ENCODE peak calls at places on chromosome 2, in six cellular contexts. One of them, this sample, is unnamed.

GRCh38 chr2:18900691-18901113 is 311.3 kb upstream of the NT5C1B start:
- DNase-seq in cortex of kidney: no peak
- DNase-seq in HuH-7.5: no peak
- DNase-seq in uterus: peak; percentile 52
- DNase-seq in EL: no peak
- DNase-seq in skeletal muscle cell: peak; percentile 50
- DNase-seq in this sample: no peak

GRCh38 chr2:216006164-216006663 is 7.1 kb downstream of the MREG start:
- DNase-seq in cortex of kidney: no peak
- DNase-seq in HuH-7.5: no peak
- DNase-seq in uterus: peak; percentile 31
- DNase-seq in EL: peak; percentile 42
- DNase-seq in skeletal muscle cell: no peak
- DNase-seq in this sample: peak; percentile 69

GRCh38 chr2:190649798-190650390 is 1.0 kb downstream of the NAB1 start:
- DNase-seq in cortex of kidney: no peak
- DNase-seq in HuH-7.5: peak; percentile 25
- DNase-seq in uterus: no peak
- DNase-seq in EL: peak; percentile 36
- DNase-seq in skeletal muscle cell: no peak
- DNase-seq in this sample: no peak

GRCh38 chr2:216344206-216344957 is 27.9 kb downstream of the MARCHF4 start:
- DNase-seq in cortex of kidney: no peak
- DNase-seq in HuH-7.5: no peak
- DNase-seq in uterus: no peak
- DNase-seq in EL: no peak
- DNase-seq in skeletal muscle cell: no peak
- DNase-seq in this sample: no peak

GRCh38 chr2:219736196-219736595 is 108.8 kb downstream of the SLC4A3 start:
- DNase-seq in cortex of kidney: no peak
- DNase-seq in HuH-7.5: peak; percentile 20
- DNase-seq in uterus: no peak
- DNase-seq in EL: peak; percentile 78
- DNase-seq in skeletal muscle cell: peak; percentile 31
- DNase-seq in this sample: no peak

GRCh38 chr2:168231609-168232241 is 15.7 kb downstream of the STK39 start:
- DNase-seq in cortex of kidney: no peak
- DNase-seq in HuH-7.5: no peak
- DNase-seq in uterus: no peak
- DNase-seq in EL: no peak
- DNase-seq in skeletal muscle cell: no peak
- DNase-seq in this sample: no peak

GRCh38 chr2:178177066-178177679 is 17.1 kb upstream of the OSBPL6 start:
- DNase-seq in cortex of kidney: no peak
- DNase-seq in HuH-7.5: no peak
- DNase-seq in uterus: no peak
- DNase-seq in EL: peak; percentile 58
- DNase-seq in skeletal muscle cell: no peak
- DNase-seq in this sample: no peak

GRCh38 chr2:20400787-20401494 is 45.9 kb upstream of the RHOB start:
- DNase-seq in cortex of kidney: no peak
- DNase-seq in HuH-7.5: no peak
- DNase-seq in uterus: no peak
- DNase-seq in EL: no peak
- DNase-seq in skeletal muscle cell: no peak
- DNase-seq in this sample: no peak

GRCh38 chr2:126527836-126528490 is 128.0 kb upstream of the GYPC start:
- DNase-seq in cortex of kidney: no peak
- DNase-seq in HuH-7.5: peak; percentile 15
- DNase-seq in uterus: peak; percentile 64
- DNase-seq in EL: peak; percentile 44
- DNase-seq in skeletal muscle cell: peak; percentile 14
- DNase-seq in this sample: peak; percentile 60

GRCh38 chr2:1742680-1743395 is 1.5 kb downstream of the PXDN start:
- DNase-seq in cortex of kidney: no peak
- DNase-seq in HuH-7.5: no peak
- DNase-seq in uterus: peak; percentile 88
- DNase-seq in EL: peak; percentile 90
- DNase-seq in skeletal muscle cell: peak; percentile 86
- DNase-seq in this sample: peak; percentile 79

GRCh38 chr2:39313575-39313974 is 69.8 kb upstream of the CDKL4 start:
- DNase-seq in cortex of kidney: no peak
- DNase-seq in HuH-7.5: no peak
- DNase-seq in uterus: no peak
- DNase-seq in EL: peak; percentile 71
- DNase-seq in skeletal muscle cell: peak; percentile 31
- DNase-seq in this sample: no peak

GRCh38 chr2:232333361-232334135 is 45.0 kb upstream of the ALPP start:
- DNase-seq in cortex of kidney: no peak
- DNase-seq in HuH-7.5: peak; percentile 52
- DNase-seq in uterus: no peak
- DNase-seq in EL: peak; percentile 13
- DNase-seq in skeletal muscle cell: no peak
- DNase-seq in this sample: peak; percentile 67

GRCh38 chr2:10357193-10357592 is 54.5 kb downstream of the HPCAL1 start:
- DNase-seq in cortex of kidney: no peak
- DNase-seq in HuH-7.5: no peak
- DNase-seq in uterus: no peak
- DNase-seq in EL: no peak
- DNase-seq in skeletal muscle cell: no peak
- DNase-seq in this sample: no peak

GRCh38 chr2:7986431-7986830 is 695.4 kb upstream of the ID2 start:
- DNase-seq in cortex of kidney: no peak
- DNase-seq in HuH-7.5: no peak
- DNase-seq in uterus: no peak
- DNase-seq in EL: no peak
- DNase-seq in skeletal muscle cell: no peak
- DNase-seq in this sample: no peak

GRCh38 chr2:161946489-161947107 is 127.4 kb downstream of the DPP4 start:
- DNase-seq in cortex of kidney: no peak
- DNase-seq in HuH-7.5: no peak
- DNase-seq in uterus: no peak
- DNase-seq in EL: peak; percentile 37
- DNase-seq in skeletal muscle cell: no peak
- DNase-seq in this sample: no peak

GRCh38 chr2:237614151-237614720 is 13.2 kb upstream of the LRRFIP1 start:
- DNase-seq in cortex of kidney: no peak
- DNase-seq in HuH-7.5: no peak
- DNase-seq in uterus: no peak
- DNase-seq in EL: peak; percentile 36
- DNase-seq in skeletal muscle cell: no peak
- DNase-seq in this sample: no peak

GRCh38 chr2:237193436-237193835 is 107.7 kb downstream of the COPS8 start:
- DNase-seq in cortex of kidney: no peak
- DNase-seq in HuH-7.5: no peak
- DNase-seq in uterus: no peak
- DNase-seq in EL: no peak
- DNase-seq in skeletal muscle cell: no peak
- DNase-seq in this sample: no peak

GRCh38 chr2:78351208-78351607 is 674.3 kb upstream of the REG3G start:
- DNase-seq in cortex of kidney: no peak
- DNase-seq in HuH-7.5: no peak
- DNase-seq in uterus: no peak
- DNase-seq in EL: no peak
- DNase-seq in skeletal muscle cell: no peak
- DNase-seq in this sample: no peak

GRCh38 chr2:650343-651310 is 26.6 kb downstream of the TMEM18 start:
- DNase-seq in cortex of kidney: no peak
- DNase-seq in HuH-7.5: no peak
- DNase-seq in uterus: no peak
- DNase-seq in EL: no peak
- DNase-seq in skeletal muscle cell: no peak
- DNase-seq in this sample: no peak

GRCh38 chr2:23524261-23524706 is 139.3 kb downstream of the KLHL29 start:
- DNase-seq in cortex of kidney: no peak
- DNase-seq in HuH-7.5: no peak
- DNase-seq in uterus: peak; percentile 52
- DNase-seq in EL: peak; percentile 75
- DNase-seq in skeletal muscle cell: no peak
- DNase-seq in this sample: peak; percentile 55

GRCh38 chr2:133365117-133365516 is 203.1 kb downstream of the NCKAP5 start:
- DNase-seq in cortex of kidney: no peak
- DNase-seq in HuH-7.5: no peak
- DNase-seq in uterus: no peak
- DNase-seq in EL: no peak
- DNase-seq in skeletal muscle cell: no peak
- DNase-seq in this sample: no peak

GRCh38 chr2:26964446-26964845 is 6.0 kb upstream of the MAPRE3 start:
- DNase-seq in cortex of kidney: no peak
- DNase-seq in HuH-7.5: no peak
- DNase-seq in uterus: no peak
- DNase-seq in EL: no peak
- DNase-seq in skeletal muscle cell: no peak
- DNase-seq in this sample: no peak

GRCh38 chr2:67322361-67323001 is 74.7 kb upstream of the ETAA1 start:
- DNase-seq in cortex of kidney: no peak
- DNase-seq in HuH-7.5: peak; percentile 24
- DNase-seq in uterus: peak; percentile 24
- DNase-seq in EL: peak; percentile 73
- DNase-seq in skeletal muscle cell: no peak
- DNase-seq in this sample: peak; percentile 49

GRCh38 chr2:235116885-235117492 is 165.2 kb downstream of the SH3BP4 start:
- DNase-seq in cortex of kidney: no peak
- DNase-seq in HuH-7.5: no peak
- DNase-seq in uterus: no peak
- DNase-seq in EL: peak; percentile 53
- DNase-seq in skeletal muscle cell: peak; percentile 10
- DNase-seq in this sample: no peak

GRCh38 chr2:7745369-7745768 is 828.2 kb downstream of the RNF144A start:
- DNase-seq in cortex of kidney: no peak
- DNase-seq in HuH-7.5: no peak
- DNase-seq in uterus: no peak
- DNase-seq in EL: no peak
- DNase-seq in skeletal muscle cell: no peak
- DNase-seq in this sample: no peak

GRCh38 chr2:64327510-64328414 is 126.2 kb upstream of the LGALSL start:
- DNase-seq in cortex of kidney: no peak
- DNase-seq in HuH-7.5: no peak
- DNase-seq in uterus: peak; percentile 49
- DNase-seq in EL: no peak
- DNase-seq in skeletal muscle cell: no peak
- DNase-seq in this sample: peak; percentile 58

GRCh38 chr2:64880193-64880951 is 108.8 kb upstream of the SLC1A4 start:
- DNase-seq in cortex of kidney: no peak
- DNase-seq in HuH-7.5: no peak
- DNase-seq in uterus: no peak
- DNase-seq in EL: no peak
- DNase-seq in skeletal muscle cell: no peak
- DNase-seq in this sample: no peak

GRCh38 chr2:238784671-238785527 is 63.0 kb upstream of the TWIST2 start:
- DNase-seq in cortex of kidney: no peak
- DNase-seq in HuH-7.5: peak; percentile 56
- DNase-seq in uterus: peak; percentile 79
- DNase-seq in EL: peak; percentile 80
- DNase-seq in skeletal muscle cell: peak; percentile 23
- DNase-seq in this sample: peak; percentile 72

GRCh38 chr2:8677646-8678592 is 3.9 kb upstream of the ID2 start:
- DNase-seq in cortex of kidney: no peak
- DNase-seq in HuH-7.5: peak; percentile 50
- DNase-seq in uterus: peak; percentile 56
- DNase-seq in EL: peak; percentile 75
- DNase-seq in skeletal muscle cell: no peak
- DNase-seq in this sample: peak; percentile 69

GRCh38 chr2:28250006-28250405 is 142.7 kb upstream of the FOSL2 start:
- DNase-seq in cortex of kidney: no peak
- DNase-seq in HuH-7.5: no peak
- DNase-seq in uterus: no peak
- DNase-seq in EL: peak; percentile 97
- DNase-seq in skeletal muscle cell: no peak
- DNase-seq in this sample: no peak

GRCh38 chr2:8510519-8510918 is 171.3 kb upstream of the ID2 start:
- DNase-seq in cortex of kidney: no peak
- DNase-seq in HuH-7.5: no peak
- DNase-seq in uterus: no peak
- DNase-seq in EL: no peak
- DNase-seq in skeletal muscle cell: no peak
- DNase-seq in this sample: no peak

GRCh38 chr2:207767461-207768167 is 2.1 kb downstream of the FZD5 start:
- DNase-seq in cortex of kidney: no peak
- DNase-seq in HuH-7.5: peak; percentile 86
- DNase-seq in uterus: peak; percentile 29
- DNase-seq in EL: peak; percentile 18
- DNase-seq in skeletal muscle cell: no peak
- DNase-seq in this sample: no peak

GRCh38 chr2:215624423-215624829 is 188.6 kb upstream of the FN1 start:
- DNase-seq in cortex of kidney: no peak
- DNase-seq in HuH-7.5: no peak
- DNase-seq in uterus: peak; percentile 34
- DNase-seq in EL: peak; percentile 75
- DNase-seq in skeletal muscle cell: peak; percentile 100
- DNase-seq in this sample: no peak

GRCh38 chr2:71746946-71747501 is 293.7 kb downstream of the DYSF start:
- DNase-seq in cortex of kidney: no peak
- DNase-seq in HuH-7.5: no peak
- DNase-seq in uterus: peak; percentile 26
- DNase-seq in EL: peak; percentile 64
- DNase-seq in skeletal muscle cell: no peak
- DNase-seq in this sample: no peak

GRCh38 chr2:128784626-128785306 is 466.1 kb upstream of the HS6ST1 start:
- DNase-seq in cortex of kidney: no peak
- DNase-seq in HuH-7.5: no peak
- DNase-seq in uterus: no peak
- DNase-seq in EL: no peak
- DNase-seq in skeletal muscle cell: no peak
- DNase-seq in this sample: no peak

GRCh38 chr2:120318626-120319025 is 27.3 kb upstream of the INHBB start:
- DNase-seq in cortex of kidney: no peak
- DNase-seq in HuH-7.5: no peak
- DNase-seq in uterus: peak; percentile 50
- DNase-seq in EL: no peak
- DNase-seq in skeletal muscle cell: no peak
- DNase-seq in this sample: no peak

GRCh38 chr2:241272298-241272721 is 43.2 kb downstream of the HDLBP start:
- DNase-seq in cortex of kidney: no peak
- DNase-seq in HuH-7.5: no peak
- DNase-seq in uterus: peak; percentile 45
- DNase-seq in EL: peak; percentile 33
- DNase-seq in skeletal muscle cell: no peak
- DNase-seq in this sample: no peak

GRCh38 chr2:63346441-63346840 is 241.8 kb downstream of the WDPCP start:
- DNase-seq in cortex of kidney: no peak
- DNase-seq in HuH-7.5: no peak
- DNase-seq in uterus: no peak
- DNase-seq in EL: no peak
- DNase-seq in skeletal muscle cell: no peak
- DNase-seq in this sample: no peak

This sample was measured in ureter.